ENCODE peak calls at places on chromosomes 2 and 18, in four cellular contexts. Q is HCEC 1CT, C is putamen, S is iPS-NIHi11. T is an unnamed sample.

GRCh38 chr2:52336951-52337350 is 1305.0 kb upstream of the NRXN1 start:
- DNase-seq in Q (peak), C (no peak), S (no peak), T (no peak)

GRCh38 chr2:149732001-149732685 is 144.6 kb upstream of the MMADHC start:
- DNase-seq in Q (peak), C (no peak), S (no peak), T (no peak)

GRCh38 chr18:6714027-6714426 is 15.5 kb upstream of the ARHGAP28 start:
- DNase-seq in Q (no peak), C (no peak), S (no peak), T (no peak)

GRCh38 chr2:214126135-214126534 is 284.7 kb upstream of the VWC2L start:
- DNase-seq in Q (peak), C (no peak), S (no peak), T (no peak)

GRCh38 chr2:110737783-110738182 is 5.4 kb downstream of the ACOXL start:
- DNase-seq in Q (no peak), C (no peak), S (no peak), T (no peak)

GRCh38 chr2:200356794-200357472 is 50.4 kb downstream of the SPATS2L start:
- DNase-seq in Q (peak), C (no peak), S (no peak), T (no peak)

GRCh38 chr2:237180225-237180624 is 94.5 kb downstream of the COPS8 start:
- DNase-seq in Q (no peak), C (no peak), S (no peak), T (no peak)

GRCh38 chr2:113180131-113180946 is 6.6 kb downstream of the PSD4 start:
- DNase-seq in Q (no peak), C (no peak), S (no peak), T (no peak)

GRCh38 chr2:74010087-74010541 is 25.4 kb downstream of the TET3 start:
- DNase-seq in Q (no peak), C (no peak), S (peak), T (no peak)

GRCh38 chr2:57515366-57515765 is 531.2 kb upstream of the VRK2 start:
- DNase-seq in Q (no peak), C (no peak), S (no peak), T (no peak)

GRCh38 chr18:66495844-66496243 is 108.0 kb downstream of the CDH19 start:
- DNase-seq in Q (no peak), C (peak), S (peak), T (peak)

GRCh38 chr18:79260023-79260422 is 135.7 kb upstream of the NFATC1 start:
- DNase-seq in Q (no peak), C (no peak), S (no peak), T (no peak)

GRCh38 chr18:5440297-5440696 is 103.5 kb downstream of the EPB41L3 start:
- DNase-seq in Q (no peak), C (no peak), S (no peak), T (no peak)

GRCh38 chr2:207469380-207469779 is 60.4 kb upstream of the CREB1 start:
- DNase-seq in Q (no peak), C (no peak), S (no peak), T (peak)

GRCh38 chr2:66389651-66390131 is 45.2 kb upstream of the MEIS1 start:
- DNase-seq in Q (no peak), C (no peak), S (no peak), T (no peak)

GRCh38 chr18:58466636-58467205 is 162.2 kb downstream of the ALPK2 start:
- DNase-seq in Q (no peak), C (no peak), S (no peak), T (no peak)

GRCh38 chr2:157787364-157787938 is 88.7 kb downstream of the ACVR1 start:
- DNase-seq in Q (no peak), C (no peak), S (no peak), T (no peak)

GRCh38 chr2:84631047-84631446 is 114.7 kb downstream of the DNAH6 start:
- DNase-seq in Q (peak), C (peak), S (peak), T (peak)

GRCh38 chr2:145015561-145015960 is 495.6 kb upstream of the ZEB2 start:
- DNase-seq in Q (no peak), C (no peak), S (no peak), T (no peak)

GRCh38 chr2:166042768-166043390 is 84.9 kb downstream of the SCN1A start:
- DNase-seq in Q (peak), C (no peak), S (no peak), T (no peak)

GRCh38 chr18:79543861-79544385 is 135.7 kb upstream of the CTDP1 start:
- DNase-seq in Q (no peak), C (no peak), S (no peak), T (no peak)

GRCh38 chr2:233061007-233061590 is 957 bp downstream of the INPP5D start:
- DNase-seq in Q (no peak), C (no peak), S (no peak), T (no peak)

GRCh38 chr2:236214331-236214995 is 46.3 kb upstream of the GBX2 start:
- DNase-seq in Q (no peak), C (no peak), S (no peak), T (no peak)

GRCh38 chr18:9147440-9148238 is 11.1 kb downstream of the ANKRD12 start:
- DNase-seq in Q (peak), C (peak), S (peak), T (peak)

GRCh38 chr2:215002500-215002899 is 135.9 kb downstream of the ABCA12 start:
- DNase-seq in Q (peak), C (peak), S (peak), T (peak)

GRCh38 chr2:26246818-26247217 is 2.1 kb downstream of the HADHB start:
- DNase-seq in Q (peak), C (no peak), S (no peak), T (no peak)

GRCh38 chr2:204900910-204901309 is 355.6 kb downstream of the PARD3B start:
- DNase-seq in Q (no peak), C (no peak), S (no peak), T (no peak)

GRCh38 chr2:8006181-8006580 is 675.7 kb upstream of the ID2 start:
- DNase-seq in Q (no peak), C (no peak), S (no peak), T (no peak)

GRCh38 chr2:237097911-237098702 is 12.4 kb downstream of the COPS8 start:
- DNase-seq in Q (peak), C (no peak), S (no peak), T (no peak)

GRCh38 chr2:113174369-113174735 is 581 bp downstream of the PSD4 start:
- DNase-seq in Q (no peak), C (no peak), S (no peak), T (no peak)

GRCh38 chr18:3458952-3459853 is 9.2 kb downstream of the TGIF1 start:
- DNase-seq in Q (peak), C (peak), S (no peak), T (no peak)

GRCh38 chr2:31202041-31202440 is 15.3 kb downstream of the CAPN14 start:
- DNase-seq in Q (no peak), C (no peak), S (no peak), T (no peak)

GRCh38 chr18:59996370-59996966 is 96.7 kb downstream of the PMAIP1 start:
- DNase-seq in Q (peak), C (no peak), S (peak), T (peak)

GRCh38 chr2:85145116-85145820 is 12.1 kb downstream of the TCF7L1 start:
- DNase-seq in Q (no peak), C (no peak), S (no peak), T (no peak)